ENCODE peak calls at places on chromosomes 4 and X, in six cellular contexts. C is transverse colon, Q is SK-N-SH, O is sigmoid colon, P is esophagus muscularis mucosa, A is stomach. V is an unnamed sample.

GRCh38 chr4:123452585-123452984 is 56.0 kb downstream of the SPRY1 start:
- DNase-seq in C (peak; percentile 46), Q (peak; percentile 49), O (peak; percentile 76), P (no peak), A (peak; percentile 34), V (peak; percentile 55)

GRCh38 chr4:38684951-38685350 is 21.0 kb downstream of the KLF3 start:
- DNase-seq in C (no peak), Q (peak; percentile 13), O (no peak), P (peak; percentile 64), A (no peak), V (no peak)

GRCh38 chr4:121397941-121398601 is 17.3 kb upstream of the QRFPR start:
- DNase-seq in C (no peak), Q (no peak), O (peak; percentile 80), P (no peak), A (no peak), V (no peak)

GRCh38 chr4:103982454-103982853 is 262.7 kb upstream of the TACR3 start:
- DNase-seq in C (no peak), Q (no peak), O (no peak), P (no peak), A (no peak), V (no peak)

GRCh38 chr4:73832651-73833237 is 3.7 kb upstream of the CXCL6 start:
- DNase-seq in C (no peak), Q (no peak), O (no peak), P (no peak), A (no peak), V (no peak)

GRCh38 chrX:136163694-136164093 is 16.4 kb downstream of the FHL1 start:
- DNase-seq in C (no peak), Q (no peak), O (no peak), P (no peak), A (no peak), V (no peak)

GRCh38 chr4:120902925-120903324 is 19.6 kb downstream of the PRDM5 start:
- DNase-seq in C (no peak), Q (no peak), O (no peak), P (no peak), A (no peak), V (no peak)

GRCh38 chr4:43331226-43332078 is 438.9 kb downstream of the GRXCR1 start:
- DNase-seq in C (no peak), Q (no peak), O (no peak), P (no peak), A (no peak), V (no peak)

GRCh38 chrX:107683124-107683895 is 55.0 kb downstream of the PRPS1 start:
- DNase-seq in C (peak; percentile 16), Q (no peak), O (peak; percentile 83), P (no peak), A (peak; percentile 45), V (peak; percentile 71)

GRCh38 chr4:153099391-153100140 is 104.7 kb upstream of the TRIM2 start:
- DNase-seq in C (no peak), Q (no peak), O (no peak), P (peak; percentile 39), A (no peak), V (no peak)

GRCh38 chrX:94204524-94204923 is 530.5 kb downstream of the FAM133A start:
- DNase-seq in C (no peak), Q (peak; percentile 0), O (no peak), P (no peak), A (no peak), V (no peak)

GRCh38 chr4:93827272-93827947 is 1.1 kb upstream of the ATOH1 start:
- DNase-seq in C (peak; percentile 51), Q (peak; percentile 44), O (no peak), P (no peak), A (no peak), V (no peak)

GRCh38 chr4:185726931-185727330 is 85.1 kb downstream of the SORBS2 start:
- DNase-seq in C (peak; percentile 24), Q (no peak), O (peak; percentile 89), P (no peak), A (no peak), V (no peak)

GRCh38 chr4:177573487-177573886 is 131.2 kb upstream of the AGA start:
- DNase-seq in C (no peak), Q (no peak), O (no peak), P (no peak), A (no peak), V (no peak)

GRCh38 chr4:2634014-2634413 is 97.6 kb downstream of the FAM193A start:
- DNase-seq in C (no peak), Q (no peak), O (peak; percentile 20), P (no peak), A (peak; percentile 8), V (no peak)

GRCh38 chr4:94714761-94715160 is 43.0 kb upstream of the BMPR1B start:
- DNase-seq in C (no peak), Q (no peak), O (no peak), P (no peak), A (no peak), V (no peak)

GRCh38 chrX:138748480-138748879 is 37.0 kb upstream of the FGF13 start:
- DNase-seq in C (no peak), Q (no peak), O (no peak), P (no peak), A (no peak), V (no peak)

GRCh38 chr4:152661649-152662048 is 18.1 kb downstream of the TMEM154 start:
- DNase-seq in C (no peak), Q (no peak), O (no peak), P (no peak), A (no peak), V (no peak)

GRCh38 chr4:56727150-56727549 is 46.1 kb upstream of the HOPX start:
- DNase-seq in C (no peak), Q (no peak), O (no peak), P (no peak), A (no peak), V (no peak)

GRCh38 chr4:128347930-128348660 is 60.5 kb upstream of the PGRMC2 start:
- DNase-seq in C (no peak), Q (no peak), O (no peak), P (no peak), A (no peak), V (no peak)

GRCh38 chr4:128350449-128351045 is 62.9 kb upstream of the PGRMC2 start:
- DNase-seq in C (no peak), Q (no peak), O (no peak), P (no peak), A (no peak), V (no peak)

GRCh38 chr4:128351502-128351901 is 63.9 kb upstream of the PGRMC2 start:
- DNase-seq in C (no peak), Q (no peak), O (no peak), P (no peak), A (no peak), V (no peak)

GRCh38 chr4:128347175-128347868 is 59.7 kb upstream of the PGRMC2 start:
- DNase-seq in C (no peak), Q (no peak), O (no peak), P (no peak), A (peak; percentile 51), V (no peak)

DNA sequence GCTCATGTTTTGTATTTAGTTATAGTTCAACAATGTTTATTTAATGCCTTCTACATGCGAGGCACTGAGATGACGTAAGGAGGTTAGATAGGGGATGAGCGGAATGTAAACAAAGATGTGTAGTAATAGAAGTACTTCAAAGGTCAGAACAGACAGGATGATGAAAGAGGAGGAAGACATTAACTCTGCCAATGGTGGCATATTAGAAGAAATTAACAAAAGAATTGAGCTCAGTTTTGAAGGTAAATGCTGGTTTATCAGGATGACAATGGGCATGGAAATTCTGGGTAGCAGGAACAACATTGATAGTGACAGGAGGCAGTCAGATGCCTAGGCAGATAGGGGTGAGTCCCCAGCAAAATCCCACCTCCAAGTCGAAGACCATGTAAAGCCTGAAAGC is 62.3 kb upstream of the PGRMC2 start:
- DNase-seq in C (no peak), Q (no peak), O (no peak), P (no peak), A (no peak), V (no peak)
- TF ChIP-seq EP300 in C (no peak), Q (no peak), O (no peak), P (no peak), A (no peak), V (no peak)

DNA sequence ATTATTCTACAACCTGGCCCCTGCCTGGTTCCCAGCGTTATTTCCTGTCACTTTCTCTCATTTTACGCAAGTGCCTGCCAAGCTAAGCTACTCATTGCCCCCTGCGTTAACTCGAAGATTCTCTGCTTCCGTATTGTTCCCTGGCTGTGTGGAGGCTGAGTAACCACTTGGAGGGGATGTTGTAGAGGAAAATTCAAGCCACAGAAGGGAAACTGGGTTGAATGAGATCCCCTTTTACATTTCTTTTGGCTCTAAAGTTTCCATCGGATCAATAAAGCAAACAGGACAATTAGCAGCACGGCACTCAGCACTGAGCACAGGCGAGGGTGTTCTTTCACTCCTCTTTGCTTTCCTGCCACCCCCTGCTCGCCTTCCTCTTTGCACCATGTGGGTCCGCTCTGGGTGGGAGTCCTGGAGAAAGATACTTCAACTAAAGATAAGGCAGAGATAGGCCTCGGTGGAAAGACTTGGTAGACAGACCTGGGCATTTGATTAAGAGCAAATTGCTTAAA is 4.2 kb upstream of the TMSB4X start:
- DNase-seq in C (no peak), Q (no peak), O (no peak), P (no peak), A (no peak), V (no peak)
- TF ChIP-seq CTCF in C (peak; percentile 17), Q (peak; percentile 63), O (peak; percentile 17), P (peak; percentile 46), A (no peak), V (peak; percentile 35)

DNA sequence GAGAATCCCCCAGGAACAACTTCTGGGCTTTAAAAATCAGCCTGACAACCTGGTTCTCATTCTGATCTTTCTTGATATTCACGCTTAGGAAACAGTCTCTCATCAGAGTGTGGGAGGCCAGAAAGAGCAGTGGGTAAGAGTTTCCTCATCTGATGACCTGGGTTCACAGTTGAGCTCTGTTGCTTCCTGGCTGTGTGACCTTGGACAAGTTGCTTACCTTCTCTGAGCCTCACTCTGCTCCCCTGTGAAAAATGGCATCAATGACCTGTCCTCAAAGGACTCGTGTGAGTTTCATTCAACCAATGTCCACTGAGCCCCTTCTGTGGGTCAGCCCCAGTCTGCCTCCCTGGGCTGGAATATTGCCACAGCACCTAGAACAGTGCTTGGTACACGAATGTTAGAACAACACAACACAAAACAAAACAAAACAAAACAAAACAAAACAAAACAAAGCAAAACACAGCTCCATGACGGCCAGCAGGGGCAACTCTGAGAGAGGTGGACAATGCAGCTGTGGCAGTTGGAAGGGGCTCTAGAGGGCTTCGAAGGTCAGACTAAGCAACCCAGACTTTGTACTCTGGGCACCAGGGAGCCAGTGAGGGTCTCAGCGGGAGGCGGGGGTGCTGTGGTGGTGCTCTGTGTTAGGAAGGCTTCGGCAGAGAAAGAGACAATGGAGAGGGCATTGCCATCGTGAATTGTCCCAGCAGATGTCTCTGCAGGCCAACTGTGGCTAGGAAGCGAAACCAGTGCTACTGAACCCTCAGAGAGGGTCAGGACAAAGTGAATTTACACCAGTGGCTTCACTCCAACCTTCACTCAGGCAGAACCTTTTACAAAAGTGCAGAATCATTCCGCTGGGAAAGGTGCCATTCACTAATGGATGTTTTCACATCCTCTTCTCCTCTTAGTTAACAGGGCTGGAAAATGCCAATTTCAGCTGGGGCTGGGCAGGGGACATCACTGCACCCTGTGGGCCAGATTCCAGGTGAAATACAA is 14.3 kb upstream of the C4orf50 start:
- DNase-seq in C (no peak), Q (no peak), O (no peak), P (no peak), A (peak; percentile 72), V (no peak)
- TF ChIP-seq EP300 in C (no peak), Q (no peak), O (no peak), P (no peak), A (no peak), V (no peak)

DNA sequence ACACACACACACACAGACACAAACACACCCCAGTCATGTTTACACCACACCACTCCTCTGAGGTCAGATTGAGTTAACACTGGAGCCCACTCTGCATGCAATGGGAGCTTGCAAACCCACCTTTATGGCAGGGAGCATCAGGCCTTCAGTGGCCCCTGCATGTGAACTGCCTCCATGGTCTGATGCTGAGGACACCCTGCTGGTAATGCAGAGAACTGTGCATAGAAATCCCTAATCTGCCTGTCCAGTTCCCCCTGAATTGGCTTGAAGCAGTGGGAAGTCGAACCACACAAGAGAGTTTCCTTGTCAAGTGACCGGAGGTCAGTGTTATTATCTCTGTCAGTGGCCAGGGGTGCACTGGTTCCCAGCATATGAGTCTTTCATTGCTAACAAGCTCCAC is 59.8 kb downstream of the ANOS1 start:
- DNase-seq in C (no peak), Q (no peak), O (no peak), P (no peak), A (no peak), V (no peak)
- TF ChIP-seq CTCF in C (no peak), Q (no peak), O (no peak), P (no peak), A (no peak), V (no peak)